ENCODE peak calls at places on chromosomes 13 and 19, in ten cellular contexts. E is foreskin keratinocyte; R is hepatocyte; B is heart left ventricle; C is cardiac muscle cell; W is breast epithelium; S is tibial nerve; N is astrocyte; I is naive thymus-derived CD4-positive, alpha-beta T cell; H is stomach. G is an unnamed sample. For H3K27me3, the result is how much of the 10 kb centered on the place peaks cover.

GRCh38 chr19:55647732-55648656 is at the start of gene CCDC106:
- DNase-seq in E (peak), R (peak), B (peak), C (peak), W (no peak), S (no peak), N (peak), I (peak), H (peak), G (peak)

GRCh38 chr13:97346561-97347254 is 87.3 kb upstream of the RAP2A start:
- DNase-seq in E (no peak), R (no peak), B (no peak), C (no peak), W (no peak), S (no peak), N (no peak), I (no peak), H (no peak), G (no peak)

GRCh38 chr13:83883061-83883523 is 818 bp upstream of the SLITRK1 start:
- DNase-seq in E (no peak), R (no peak), B (no peak), C (no peak), W (no peak), S (no peak), N (no peak), I (no peak), H (no peak), G (no peak)

GRCh38 chr13:52827839-52828238 is 20.6 kb downstream of the PCDH8 start:
- DNase-seq in E (no peak), R (no peak), B (no peak), C (no peak), W (no peak), S (no peak), N (no peak), I (no peak), H (no peak), G (no peak)

GRCh38 chr19:4521170-4521887 is 3.0 kb upstream of the PLIN4 start:
- DNase-seq in E (no peak), R (no peak), B (no peak), C (peak), W (no peak), S (no peak), N (no peak), I (no peak), H (no peak), G (peak)

GRCh38 chr13:100789481-100789880 is 114.9 kb upstream of the TMTC4 start:
- DNase-seq in E (peak), R (peak), B (no peak), C (peak), W (no peak), S (no peak), N (peak), I (no peak), H (peak), G (no peak)

GRCh38 chr13:41012536-41012935 is 6.6 kb downstream of the ELF1 start:
- DNase-seq in E (no peak), R (no peak), B (no peak), C (no peak), W (no peak), S (no peak), N (no peak), I (no peak), H (no peak), G (no peak)

GRCh38 chr19:44757057-44757734 is 8.7 kb downstream of the BCL3 start:
- DNase-seq in E (no peak), R (no peak), B (peak), C (peak), W (no peak), S (peak), N (peak), I (no peak), H (peak), G (no peak)

GRCh38 chr19:30453768-30454167 is 81.6 kb downstream of the ZNF536 start:
- DNase-seq in E (no peak), R (no peak), B (no peak), C (no peak), W (no peak), S (no peak), N (no peak), I (no peak), H (no peak), G (no peak)

GRCh38 chr13:51577690-51578089 is 6.6 kb upstream of the WDFY2 start:
- DNase-seq in E (peak), R (no peak), B (no peak), C (no peak), W (no peak), S (no peak), N (no peak), I (no peak), H (no peak), G (no peak)

GRCh38 chr13:51426982-51427381 is 25.9 kb downstream of the INTS6 start:
- DNase-seq in E (no peak), R (no peak), B (no peak), C (no peak), W (no peak), S (no peak), N (no peak), I (no peak), H (no peak), G (no peak)

GRCh38 chr13:95937700-95938320 is 115.4 kb downstream of the UGGT2 start:
- DNase-seq in E (no peak), R (no peak), B (no peak), C (no peak), W (no peak), S (no peak), N (no peak), I (no peak), H (no peak), G (no peak)

GRCh38 chr13:98528663-98529064 is 48.2 kb downstream of the STK24 start:
- DNase-seq in E (no peak), R (no peak), B (peak), C (peak), W (no peak), S (no peak), N (peak), I (no peak), H (no peak), G (no peak)

GRCh38 chr19:44993526-44993925 is 7.7 kb upstream of the RELB start:
- DNase-seq in E (no peak), R (no peak), B (no peak), C (no peak), W (no peak), S (no peak), N (no peak), I (no peak), H (no peak), G (no peak)

GRCh38 chr19:19262190-19263057 is 10.7 kb downstream of the TM6SF2 start:
- DNase-seq in E (no peak), R (no peak), B (no peak), C (no peak), W (no peak), S (no peak), N (no peak), I (no peak), H (no peak), G (no peak)

GRCh38 chr19:18029617-18030338 is 21.8 kb downstream of the ARRDC2 start:
- DNase-seq in E (no peak), R (peak), B (peak), C (no peak), W (peak), S (no peak), N (no peak), I (no peak), H (peak), G (peak)

GRCh38 chr19:58544591-58545285 is 874 bp downstream of the TRIM28 start:
- DNase-seq in E (no peak), R (peak), B (peak), C (peak), W (no peak), S (no peak), N (no peak), I (no peak), H (no peak), G (peak)

GRCh38 chr19:58545286-58546068 is 1.6 kb downstream of the TRIM28 start:
- DNase-seq in E (no peak), R (no peak), B (no peak), C (no peak), W (no peak), S (no peak), N (no peak), I (no peak), H (no peak), G (no peak)

GRCh38 chr19:58547323-58548312 is 3.8 kb downstream of the TRIM28 start:
- DNase-seq in E (no peak), R (no peak), B (peak), C (no peak), W (no peak), S (no peak), N (no peak), I (no peak), H (no peak), G (no peak)

GRCh38 chr19:58546131-58546530 is 2.3 kb downstream of the TRIM28 start:
- DNase-seq in E (no peak), R (no peak), B (no peak), C (no peak), W (no peak), S (no peak), N (no peak), I (no peak), H (no peak), G (no peak)

GRCh38 chr19:58543826-58544590 is at the start of gene TRIM28:
- DNase-seq in E (peak), R (peak), B (peak), C (peak), W (peak), S (peak), N (peak), I (peak), H (peak), G (peak)
- H3K27me3 ChIP-seq in E (under half), R (under half), B (under half), C (under half), W (under half), S (under half), N (under half), I (under half), H (under half), G (under half)

DNA sequence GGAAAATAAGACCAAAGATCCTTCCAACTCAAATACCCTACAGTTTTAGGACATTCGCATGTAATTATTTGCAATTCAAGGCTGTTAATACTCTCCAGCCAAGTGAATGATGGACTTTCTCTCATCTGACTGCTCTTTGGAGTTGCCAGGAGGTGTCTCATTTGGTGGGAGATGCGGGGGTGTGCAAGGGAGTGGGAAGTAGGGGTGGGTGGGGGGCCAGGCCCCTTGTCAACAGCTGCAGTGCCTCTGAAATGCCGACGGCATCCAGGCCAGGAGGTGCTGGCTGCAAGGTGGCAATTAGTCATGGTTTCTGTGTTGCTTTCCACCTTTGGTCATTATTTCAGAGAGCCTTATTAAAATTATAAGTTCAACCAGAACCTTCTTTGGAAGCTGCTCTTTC is 121.5 kb downstream of the KL start:
- DNase-seq in E (no peak), R (no peak), B (peak), C (no peak), W (no peak), S (no peak), N (no peak), I (no peak), H (no peak), G (no peak)
- H3K27me3 ChIP-seq in E (under half), R (under half), B (under half), C (under half), W (under half), S (under half), N (under half), I (under half), H (under half), G (under half)

DNA sequence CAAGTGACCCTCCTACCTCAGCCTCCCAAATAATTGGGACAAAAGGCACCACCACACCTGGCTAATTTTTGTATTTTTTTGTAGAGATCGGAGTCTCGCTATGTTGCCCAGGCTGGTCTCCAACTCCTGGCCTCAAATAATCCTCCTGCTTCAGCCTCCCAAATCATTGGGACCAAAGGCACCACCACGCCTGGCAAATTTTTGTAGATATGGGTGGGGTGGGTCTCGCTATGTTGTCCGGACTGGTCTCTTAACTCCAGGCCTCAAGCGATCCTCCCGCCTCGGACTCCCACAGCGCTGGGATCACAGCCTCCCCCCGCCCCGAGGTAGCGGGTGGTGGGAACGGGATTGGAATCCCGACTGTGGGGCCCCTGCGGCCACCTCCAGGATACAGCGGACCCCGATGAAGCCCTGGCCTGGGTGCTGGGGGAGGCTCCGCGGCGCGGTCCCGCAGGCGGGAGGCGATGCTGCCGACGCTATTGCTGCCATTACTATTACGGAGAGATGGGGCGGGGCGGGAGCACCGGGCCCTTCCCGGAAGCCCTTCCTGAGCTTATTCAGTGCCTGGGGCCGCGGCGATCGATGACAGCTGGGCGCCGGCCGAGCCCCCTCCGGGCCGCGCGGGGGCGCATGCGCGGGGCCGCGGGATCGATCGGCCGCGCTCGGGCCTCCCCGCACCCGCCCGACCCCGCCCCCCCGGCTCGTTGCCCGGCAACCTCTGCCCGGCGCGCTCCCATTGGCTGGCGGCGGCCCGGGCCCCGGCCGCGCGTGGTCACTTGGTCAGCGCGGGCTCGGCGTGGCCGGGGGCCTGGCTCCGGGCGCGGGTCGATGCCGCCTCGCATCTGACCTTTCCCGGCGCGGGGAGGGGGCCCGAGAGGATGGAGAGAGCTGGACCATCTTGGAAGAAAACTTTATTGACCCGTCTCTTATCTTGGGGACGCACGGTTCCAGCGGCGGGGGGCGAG is 27.9 kb upstream of the ONECUT3 start:
- DNase-seq in E (no peak), R (peak), B (peak), C (peak), W (no peak), S (no peak), N (no peak), I (no peak), H (peak), G (peak)
- H3K27me3 ChIP-seq in E (under half), R (under half), B (half or more), C (under half), W (under half), S (half or more), N (under half), I (under half), H (under half), G (under half)

GRCh38 chr19:1139126-1139525 is 34.9 kb downstream of the SBNO2 start:
- DNase-seq in E (no peak), R (no peak), B (no peak), C (no peak), W (no peak), S (no peak), N (no peak), I (no peak), H (no peak), G (no peak)

GRCh38 chr19:1138121-1138520 is 34.3 kb downstream of the GPX4 start:
- DNase-seq in E (no peak), R (no peak), B (no peak), C (no peak), W (no peak), S (no peak), N (no peak), I (no peak), H (no peak), G (no peak)

GRCh38 chr19:1141944-1142343 is 32.1 kb downstream of the SBNO2 start:
- DNase-seq in E (no peak), R (no peak), B (no peak), C (no peak), W (no peak), S (no peak), N (no peak), I (no peak), H (no peak), G (no peak)

GRCh38 chr19:1140272-1140671 is 33.8 kb downstream of the SBNO2 start:
- DNase-seq in E (no peak), R (no peak), B (no peak), C (no peak), W (no peak), S (no peak), N (no peak), I (no peak), H (no peak), G (no peak)

DNA sequence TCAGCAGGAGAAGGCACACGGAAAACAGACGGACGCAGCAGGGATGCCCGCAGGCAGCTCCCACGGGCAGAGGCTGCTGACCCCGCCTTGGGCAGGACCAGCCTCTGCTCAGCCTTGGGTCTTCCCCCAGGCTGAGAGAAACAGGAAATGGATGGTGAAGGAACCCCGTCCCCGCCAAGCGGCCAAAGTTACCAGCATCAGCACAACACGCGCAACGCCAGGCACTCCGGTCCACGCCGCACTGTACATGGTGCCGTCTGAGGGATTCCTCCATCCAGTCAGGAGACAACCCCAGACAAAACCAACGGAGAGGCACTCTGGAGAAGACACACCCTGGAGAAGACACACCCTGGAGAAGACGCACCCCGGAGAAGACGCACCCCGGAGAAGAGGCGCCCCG is 33.4 kb downstream of the SBNO2 start:
- DNase-seq in E (no peak), R (no peak), B (no peak), C (no peak), W (no peak), S (no peak), N (no peak), I (no peak), H (no peak), G (no peak)
- H3K27me3 ChIP-seq in E (under half), R (under half), B (under half), C (under half), W (under half), S (under half), N (under half), I (under half), H (under half), G (under half)

GRCh38 chr19:13028027-13028426 is 32.8 kb downstream of the NFIX start:
- DNase-seq in E (no peak), R (no peak), B (no peak), C (no peak), W (no peak), S (no peak), N (no peak), I (no peak), H (no peak), G (no peak)

GRCh38 chr19:13031917-13032623 is 36.8 kb downstream of the NFIX start:
- DNase-seq in E (no peak), R (no peak), B (peak), C (no peak), W (no peak), S (no peak), N (peak), I (no peak), H (no peak), G (peak)

GRCh38 chr19:13027557-13027956 is 32.3 kb downstream of the NFIX start:
- DNase-seq in E (no peak), R (no peak), B (no peak), C (no peak), W (no peak), S (no peak), N (no peak), I (no peak), H (no peak), G (no peak)

GRCh38 chr19:13029301-13029880 is 34.1 kb downstream of the NFIX start:
- DNase-seq in E (no peak), R (no peak), B (no peak), C (no peak), W (no peak), S (no peak), N (no peak), I (no peak), H (no peak), G (no peak)

GRCh38 chr19:13029893-13030292 is 34.6 kb downstream of the NFIX start:
- DNase-seq in E (no peak), R (no peak), B (no peak), C (no peak), W (no peak), S (no peak), N (no peak), I (no peak), H (peak), G (no peak)
- H3K27me3 ChIP-seq in E (under half), R (half or more), B (under half), C (half or more), W (under half), S (under half), N (under half), I (under half), H (under half), G (under half)

GRCh38 chr19:28873301-28873700 is 339.6 kb downstream of the UQCRFS1 start:
- DNase-seq in E (no peak), R (no peak), B (no peak), C (no peak), W (no peak), S (no peak), N (no peak), I (no peak), H (no peak), G (no peak)
- H3K27me3 ChIP-seq in E (under half), R (under half), B (under half), C (under half), W (under half), S (under half), N (under half), I (under half), H (under half), G (under half)

GRCh38 chr19:1684573-1684912 is 32.1 kb upstream of the TCF3 start:
- DNase-seq in E (no peak), R (no peak), B (no peak), C (no peak), W (no peak), S (no peak), N (no peak), I (no peak), H (no peak), G (no peak)
- H3K27me3 ChIP-seq in E (under half), R (under half), B (half or more), C (under half), W (under half), S (half or more), N (under half), I (under half), H (half or more), G (under half)

GRCh38 chr13:86601351-86601750 is 802.1 kb upstream of the SLITRK6 start:
- DNase-seq in E (no peak), R (no peak), B (no peak), C (no peak), W (no peak), S (no peak), N (peak), I (no peak), H (no peak), G (no peak)
- H3K27me3 ChIP-seq in E (under half), R (under half), B (under half), C (under half), W (under half), S (under half), N (under half), I (under half), H (under half), G (under half)

GRCh38 chr19:56947206-56947605 is 106.7 kb upstream of the PEG3 start:
- DNase-seq in E (no peak), R (no peak), B (no peak), C (no peak), W (no peak), S (no peak), N (no peak), I (no peak), H (no peak), G (no peak)
- H3K27me3 ChIP-seq in E (under half), R (under half), B (under half), C (under half), W (under half), S (under half), N (under half), I (under half), H (under half), G (under half)

GRCh38 chr13:28385362-28385761 is 109.6 kb downstream of the FLT1 start:
- DNase-seq in E (no peak), R (no peak), B (no peak), C (no peak), W (no peak), S (no peak), N (no peak), I (no peak), H (no peak), G (no peak)
- H3K27me3 ChIP-seq in E (under half), R (under half), B (under half), C (under half), W (under half), S (under half), N (under half), I (under half), H (under half), G (under half)

G was measured in right lobe of liver.